ENCODE peak calls at places on chromosomes 6 and 20, in eight cellular contexts. Q is fibroblast of mammary gland, M is stomach, T is endothelial cell of umbilical vein, A is foreskin fibroblast, P is GM23248, Y is thyroid gland, J is heart right ventricle. E is an unnamed sample.

GRCh38 chr6:107818272-107818671 is 5.8 kb downstream of the SCML4 start:
- DNase-seq in P (no peak), A (no peak), M (no peak), J (no peak), Q (no peak), T (no peak), Y (no peak), E (no peak)

GRCh38 chr20:63178889-63179751 is 36.8 kb downstream of the YTHDF1 start:
- DNase-seq in M (peak), A (peak), J (peak), Q (no peak), P (peak), T (no peak), Y (no peak), E (no peak)

GRCh38 chr20:3902446-3902845 is 13.3 kb downstream of the PANK2 start:
- DNase-seq in A (no peak), Y (no peak), M (no peak), P (no peak), T (no peak), Q (no peak), J (no peak), E (no peak)

GRCh38 chr20:55881204-55881603 is 124.1 kb downstream of the CBLN4 start:
- DNase-seq in J (no peak), Q (no peak), A (no peak), P (no peak), T (no peak), Y (no peak), M (no peak), E (no peak)

GRCh38 chr6:51260003-51260402 is 441.3 kb downstream of the TFAP2B start:
- DNase-seq in J (no peak), T (no peak), Y (no peak), M (no peak), A (no peak), P (no peak), Q (no peak), E (no peak)

GRCh38 chr6:16061833-16062232 is 67.1 kb upstream of the MYLIP start:
- DNase-seq in Q (no peak), Y (no peak), M (no peak), A (no peak), P (peak), J (no peak), T (no peak), E (no peak)

GRCh38 chr6:168864541-168865495 is 388.8 kb downstream of the THBS2 start:
- DNase-seq in M (no peak), T (no peak), J (no peak), A (no peak), P (no peak), Q (no peak), Y (no peak), E (peak)

GRCh38 chr6:157912326-157912725 is 69.3 kb upstream of the SYNJ2 start:
- DNase-seq in Q (peak), J (no peak), T (peak), M (no peak), P (peak), A (peak), Y (peak), E (peak)

GRCh38 chr6:52929321-52930164 is 20.0 kb upstream of the GSTA3 start:
- DNase-seq in Y (peak), A (peak), M (peak), P (peak), J (no peak), T (peak), Q (peak), E (peak)

GRCh38 chr6:77019081-77019480 is 444.2 kb downstream of the HTR1B start:
- DNase-seq in T (no peak), A (no peak), Y (no peak), P (no peak), Q (no peak), M (no peak), J (no peak), E (no peak)

GRCh38 chr6:35391240-35391968 is 49.0 kb downstream of the PPARD start:
- DNase-seq in T (peak), J (no peak), A (peak), P (peak), Y (no peak), M (peak), Q (peak), E (peak)

GRCh38 chr6:121857551-121857950 is 422.1 kb downstream of the GJA1 start:
- DNase-seq in J (no peak), Y (no peak), M (no peak), Q (no peak), T (no peak), A (no peak), P (no peak), E (no peak)

GRCh38 chr6:90894285-90895144 is 307.6 kb upstream of the MAP3K7 start:
- DNase-seq in Q (no peak), Y (no peak), J (no peak), T (no peak), M (no peak), A (no peak), P (no peak), E (no peak)

GRCh38 chr6:21914121-21914973 is 320.8 kb downstream of the SOX4 start:
- DNase-seq in Q (peak), Y (peak), A (peak), J (peak), M (peak), P (no peak), T (peak), E (peak)

GRCh38 chr20:3532089-3532615 is 61.3 kb downstream of the ATRN start:
- DNase-seq in P (no peak), Y (no peak), Q (no peak), A (no peak), M (no peak), J (no peak), T (no peak), E (no peak)

GRCh38 chr6:4661391-4661790 is 114.8 kb upstream of the CDYL start:
- DNase-seq in M (no peak), P (no peak), A (no peak), Y (no peak), T (no peak), J (no peak), Q (no peak), E (no peak)

GRCh38 chr20:61887694-61888093 is 178.0 kb downstream of the TAF4 start:
- DNase-seq in Y (no peak), J (peak), Q (no peak), P (no peak), M (no peak), T (no peak), A (no peak), E (no peak)

GRCh38 chr20:51541189-51542032 is 1.1 kb downstream of the NFATC2 start:
- DNase-seq in J (peak), T (peak), Y (peak), A (peak), Q (peak), M (peak), P (peak), E (peak)

GRCh38 chr6:88882536-88882935 is 80.9 kb downstream of the RNGTT start:
- DNase-seq in P (no peak), J (no peak), Y (no peak), M (no peak), T (no peak), A (no peak), Q (no peak), E (no peak)

GRCh38 chr6:119862719-119863118 is 513.2 kb upstream of the MAN1A1 start:
- DNase-seq in Y (no peak), J (no peak), A (no peak), Q (no peak), T (no peak), P (no peak), M (no peak), E (no peak)

GRCh38 chr6:157107915-157108651 is 215.2 kb downstream of the TMEM242 start:
- DNase-seq in M (no peak), Q (peak), A (peak), T (peak), J (no peak), Y (no peak), P (peak), E (peak)

GRCh38 chr6:3333263-3333662 is 74.5 kb downstream of the PSMG4 start:
- DNase-seq in M (no peak), Y (no peak), J (no peak), Q (no peak), A (no peak), P (no peak), T (no peak), E (no peak)

GRCh38 chr6:36269834-36270705 is at the start of gene PNPLA1:
- DNase-seq in Y (no peak), M (no peak), A (no peak), J (no peak), Q (no peak), T (no peak), P (no peak), E (no peak)

GRCh38 chr6:63458480-63459115 is 113.7 kb upstream of the LOC128125822 start:
- DNase-seq in Q (no peak), A (no peak), T (no peak), J (no peak), Y (no peak), M (no peak), P (no peak), E (no peak)

DNA sequence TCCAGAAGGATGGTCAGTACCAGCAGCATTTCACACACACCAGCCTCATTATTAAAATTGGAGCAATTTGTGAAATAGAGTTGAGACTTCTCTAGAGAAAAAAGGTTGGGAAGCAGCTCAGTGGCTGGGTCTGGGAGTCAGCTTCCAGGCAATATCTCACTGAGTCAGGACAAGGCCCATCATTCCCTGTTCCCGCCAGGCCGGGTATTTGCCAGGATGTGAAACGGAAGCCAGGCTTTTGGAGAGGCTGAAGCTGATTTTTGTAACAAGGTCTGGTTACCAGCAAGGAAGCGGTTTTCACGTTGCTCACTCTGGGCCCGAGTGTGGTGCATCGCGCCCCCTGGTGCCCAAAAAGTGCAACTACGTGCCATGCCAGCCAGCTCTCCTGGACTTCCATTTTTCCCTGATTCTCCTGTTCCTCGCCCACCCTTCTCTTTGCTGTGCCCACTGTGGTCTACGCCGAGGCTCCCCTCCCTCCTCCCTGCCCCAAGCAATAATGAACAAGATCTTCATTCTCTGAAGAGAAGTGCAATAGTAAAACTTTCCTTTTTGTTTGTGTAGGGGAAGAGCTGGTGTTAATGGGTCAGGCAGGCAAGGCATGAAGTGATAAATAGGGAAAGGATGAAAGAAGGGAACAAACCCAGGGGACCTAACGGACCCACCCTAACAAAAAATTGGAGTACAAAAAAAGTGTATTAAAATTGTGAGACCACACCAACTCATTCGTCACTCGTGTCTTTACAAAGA is 67.1 kb downstream of the ZBTB2 start:
- DNase-seq in M (peak), Y (peak), Q (peak), P (peak), A (peak), J (peak), T (peak), E (peak)
- H3K4me3 ChIP-seq in M (no peak), Y (no peak), Q (no peak), P (peak), A (no peak), J (peak), T (no peak), E (peak)

DNA sequence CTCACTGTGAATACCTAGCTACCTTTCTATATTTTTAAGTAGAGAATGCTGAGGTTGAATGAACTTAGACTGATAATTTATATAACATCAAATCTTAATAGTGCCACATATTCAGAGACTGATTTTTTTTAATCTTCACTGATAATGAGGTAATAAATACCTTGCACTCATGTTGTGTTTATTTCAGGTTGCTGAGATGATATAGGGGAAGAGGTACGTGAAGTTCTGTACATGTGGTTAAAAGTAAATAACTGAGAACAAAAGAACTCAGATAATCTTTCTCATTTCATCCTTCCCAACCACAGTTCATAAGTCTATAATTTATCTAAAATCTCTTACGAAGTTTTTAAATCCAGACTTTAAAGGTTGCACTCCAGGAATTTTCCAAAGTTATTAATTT is 6.4 kb downstream of the NHSL1 start:
- DNase-seq in T (no peak), A (no peak), Q (no peak), M (no peak), Y (no peak), J (no peak), P (no peak), E (no peak)
- H3K4me3 ChIP-seq in T (no peak), A (no peak), Q (no peak), M (no peak), Y (no peak), J (no peak), P (peak), E (no peak)

GRCh38 chr20:21708738-21709534 is 3.5 kb downstream of the PAX1 start:
- DNase-seq in Y (no peak), J (no peak), M (no peak), T (no peak), P (no peak), A (no peak), Q (no peak), E (no peak)
- H3K4me3 ChIP-seq in Y (no peak), J (no peak), M (no peak), T (no peak), P (no peak), A (no peak), Q (no peak), E (no peak)

DNA sequence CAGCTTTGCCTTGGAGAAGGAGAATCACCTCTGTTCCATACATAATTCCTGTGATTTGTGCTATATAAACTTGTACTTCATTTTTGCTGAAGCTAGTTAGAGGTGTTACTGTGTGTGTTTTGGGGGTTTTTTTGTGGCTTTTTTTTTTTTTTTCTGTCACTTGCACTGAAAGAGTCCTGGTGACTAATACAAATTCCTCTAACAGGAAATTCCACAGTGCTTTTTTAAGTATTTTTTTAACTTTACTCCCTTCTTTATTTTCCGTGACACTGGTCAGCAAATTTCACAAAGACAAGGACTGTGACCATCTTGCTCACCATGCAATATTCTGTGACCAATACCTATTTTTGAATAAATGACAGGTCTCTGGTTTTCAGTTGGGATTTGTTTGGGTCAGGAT is 110.5 kb downstream of the ISM1 start:
- DNase-seq in A (peak), M (no peak), P (peak), T (peak), J (no peak), Q (no peak), Y (no peak), E (peak)
- H3K4me3 ChIP-seq in A (no peak), M (no peak), P (no peak), T (no peak), J (no peak), Q (no peak), Y (no peak), E (no peak)

GRCh38 chr6:150145830-150146229 is 3.0 kb downstream of the PPP1R14C start:
- DNase-seq in Y (no peak), A (no peak), M (no peak), P (no peak), T (no peak), J (no peak), Q (no peak), E (no peak)

GRCh38 chr6:150145427-150145826 is 2.6 kb downstream of the PPP1R14C start:
- DNase-seq in M (no peak), P (no peak), J (no peak), A (no peak), Q (no peak), Y (no peak), T (no peak), E (no peak)

GRCh38 chr6:150142657-150143501 is at the start of gene PPP1R14C:
- DNase-seq in Q (no peak), T (no peak), Y (peak), A (peak), M (no peak), J (peak), P (peak), E (no peak)

GRCh38 chr6:150143521-150144293 is 863 bp downstream of the PPP1R14C start:
- DNase-seq in J (peak), A (peak), T (no peak), Q (no peak), M (no peak), P (peak), Y (peak), E (no peak)

DNA sequence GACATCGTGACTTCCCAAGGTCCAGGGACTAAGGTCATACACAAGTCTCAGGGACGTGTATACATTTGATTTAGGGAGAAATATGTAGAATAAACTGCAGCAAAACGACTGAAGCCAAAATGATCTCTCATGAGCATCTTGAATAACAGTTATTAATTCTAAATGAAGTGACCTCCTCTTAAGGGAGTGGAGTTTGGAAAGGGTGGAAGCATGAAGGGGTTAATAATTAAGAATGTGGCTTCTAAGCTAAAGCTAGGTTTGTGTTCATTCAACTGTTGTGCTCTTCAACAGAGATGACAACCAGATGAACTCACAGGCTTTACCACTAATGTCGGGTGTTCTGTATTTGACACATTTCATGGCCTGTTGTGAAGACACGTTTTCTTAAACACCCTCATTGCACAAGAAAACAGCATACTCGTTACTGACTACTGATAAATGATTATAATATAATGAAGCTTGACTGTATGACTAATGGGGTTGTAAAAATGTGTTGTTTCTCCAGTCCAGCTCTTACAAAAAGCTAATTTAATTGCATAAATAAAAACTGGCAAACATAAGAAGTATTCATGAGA is 1.5 kb downstream of the PPP1R14C start:
- DNase-seq in M (no peak), P (peak), Q (no peak), J (no peak), T (no peak), A (no peak), Y (no peak), E (no peak)
- H3K4me3 ChIP-seq in M (no peak), P (peak), Q (no peak), J (peak), T (no peak), A (no peak), Y (peak), E (no peak)

GRCh38 chr6:41736800-41737555 is 1.6 kb upstream of the TFEB start:
- DNase-seq in M (peak), P (no peak), Y (no peak), T (no peak), A (no peak), Q (no peak), J (no peak), E (no peak)

GRCh38 chr6:41737591-41738130 is 2.3 kb upstream of the TFEB start:
- DNase-seq in T (no peak), Y (no peak), A (no peak), P (no peak), M (peak), Q (no peak), J (no peak), E (no peak)

GRCh38 chr6:41734666-41735426 is 562 bp downstream of the TFEB start:
- DNase-seq in P (peak), Y (peak), J (peak), M (peak), Q (peak), T (peak), A (peak), E (peak)

GRCh38 chr6:41735427-41736206 is at the start of gene TFEB:
- DNase-seq in Q (peak), J (peak), Y (peak), P (peak), A (peak), M (peak), T (peak), E (peak)

GRCh38 chr6:41736207-41736710 is 851 bp upstream of the TFEB start:
- DNase-seq in Y (no peak), T (peak), P (peak), M (peak), J (no peak), A (no peak), Q (no peak), E (no peak)
- H3K4me3 ChIP-seq in Y (no peak), T (no peak), P (no peak), M (peak), J (peak), A (no peak), Q (no peak), E (no peak)

DNA sequence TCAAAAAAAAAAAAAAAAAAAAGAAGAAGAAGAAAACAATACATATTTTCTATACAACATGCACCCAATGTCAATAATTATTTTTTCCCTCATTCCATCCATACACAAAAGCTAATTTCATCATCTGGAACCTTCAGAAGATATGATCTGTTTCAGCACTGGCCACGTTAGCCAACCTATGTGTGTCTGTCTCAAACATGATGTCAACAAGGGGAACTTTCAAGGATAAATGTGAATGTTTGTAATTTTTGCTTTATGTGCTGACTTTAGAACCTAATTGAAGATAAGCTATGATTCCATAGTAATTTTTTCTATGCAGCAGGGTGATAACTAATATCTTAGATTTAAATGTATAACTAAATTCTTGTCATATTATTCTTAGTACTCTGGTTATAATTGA is 37.9 kb downstream of the IPCEF1 start:
- DNase-seq in P (peak), T (no peak), A (peak), M (no peak), J (no peak), Y (no peak), Q (peak), E (peak)
- H3K4me3 ChIP-seq in P (peak), T (no peak), A (no peak), M (no peak), J (no peak), Y (no peak), Q (no peak), E (no peak)

DNA sequence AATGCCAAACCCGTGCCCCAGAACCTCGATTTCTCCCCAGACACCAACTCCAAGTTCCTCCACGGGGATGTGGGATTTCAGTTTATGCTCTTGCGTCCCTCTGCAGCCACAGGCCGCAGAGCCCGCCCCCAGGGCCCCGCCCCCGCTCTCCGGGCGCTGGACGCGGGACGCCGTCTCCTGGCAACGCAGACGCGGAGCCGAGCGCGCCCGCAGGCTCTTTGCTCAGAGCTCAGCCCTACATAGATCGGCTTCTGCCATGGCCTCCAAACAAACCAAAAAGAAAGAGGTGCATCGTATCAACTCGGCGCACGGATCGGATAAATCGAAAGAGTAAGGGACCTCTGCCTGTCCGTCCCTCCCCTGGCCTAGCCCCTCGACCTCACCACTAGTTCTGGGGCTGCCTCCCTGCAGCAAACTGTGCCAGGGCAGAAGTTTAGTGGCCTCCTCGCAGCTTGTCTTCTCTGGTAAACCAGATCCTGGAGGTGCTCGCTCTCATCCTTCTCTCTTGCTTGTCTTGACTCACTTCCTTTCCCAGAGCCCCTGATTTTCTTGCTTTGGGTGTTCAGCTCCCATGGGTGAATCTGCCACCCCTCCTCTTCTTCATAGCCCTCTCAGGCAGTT is at the start of gene ADGB:
- DNase-seq in Y (peak), T (peak), P (peak), M (peak), A (peak), Q (peak), J (peak), E (peak)
- H3K4me3 ChIP-seq in Y (peak), T (peak), P (peak), M (peak), A (peak), Q (peak), J (peak), E (peak)